ENCODE peak calls at places on chromosome X, in ten cellular contexts. One of them, this sample, is unnamed.

GRCh38 chrX:139851730-139852129 is 81.1 kb downstream of the ATP11C start:
- DNase-seq in Right ventricle myocardium superior: no peak
- DNase-seq in head of caudate nucleus: no peak
- DNase-seq in fibroblast of the aortic adventitia: peak
- DNase-seq in activated CD4-positive, alpha-beta T cell treated with anti-CD3 and anti-CD28 coated beads for 48 hours: no peak
- DNase-seq in D341Med: no peak
- DNase-seq in NCI-H1930: no peak
- DNase-seq in mammary epithelial cell: no peak
- DNase-seq in brain microvascular endothelial cell: peak
- DNase-seq in HEK293T: no peak
- DNase-seq in this sample: no peak

GRCh38 chrX:143633530-143634372 is 2.1 kb downstream of the SLITRK4 start:
- DNase-seq in head of caudate nucleus: no peak
- DNase-seq in brain microvascular endothelial cell: no peak
- DNase-seq in HEK293T: no peak
- DNase-seq in Right ventricle myocardium superior: no peak
- DNase-seq in NCI-H1930: peak
- DNase-seq in activated CD4-positive, alpha-beta T cell treated with anti-CD3 and anti-CD28 coated beads for 48 hours: no peak
- DNase-seq in D341Med: peak
- DNase-seq in mammary epithelial cell: no peak
- DNase-seq in fibroblast of the aortic adventitia: no peak
- DNase-seq in this sample: no peak

GRCh38 chrX:69243276-69243675 is 78.0 kb upstream of the PJA1 start:
- DNase-seq in head of caudate nucleus: no peak
- DNase-seq in mammary epithelial cell: no peak
- DNase-seq in NCI-H1930: no peak
- DNase-seq in fibroblast of the aortic adventitia: no peak
- DNase-seq in Right ventricle myocardium superior: no peak
- DNase-seq in activated CD4-positive, alpha-beta T cell treated with anti-CD3 and anti-CD28 coated beads for 48 hours: no peak
- DNase-seq in HEK293T: no peak
- DNase-seq in brain microvascular endothelial cell: no peak
- DNase-seq in D341Med: no peak
- DNase-seq in this sample: no peak

GRCh38 chrX:70998402-70999027 is 67.6 kb upstream of the SLC7A3 start:
- DNase-seq in activated CD4-positive, alpha-beta T cell treated with anti-CD3 and anti-CD28 coated beads for 48 hours: peak
- DNase-seq in head of caudate nucleus: peak
- DNase-seq in NCI-H1930: no peak
- DNase-seq in D341Med: no peak
- DNase-seq in Right ventricle myocardium superior: no peak
- DNase-seq in mammary epithelial cell: peak
- DNase-seq in fibroblast of the aortic adventitia: peak
- DNase-seq in HEK293T: no peak
- DNase-seq in brain microvascular endothelial cell: peak
- DNase-seq in this sample: peak

GRCh38 chrX:41050359-41050758 is 34.9 kb upstream of the USP9X start:
- DNase-seq in Right ventricle myocardium superior: no peak
- DNase-seq in mammary epithelial cell: no peak
- DNase-seq in fibroblast of the aortic adventitia: no peak
- DNase-seq in head of caudate nucleus: no peak
- DNase-seq in HEK293T: no peak
- DNase-seq in activated CD4-positive, alpha-beta T cell treated with anti-CD3 and anti-CD28 coated beads for 48 hours: no peak
- DNase-seq in D341Med: no peak
- DNase-seq in brain microvascular endothelial cell: no peak
- DNase-seq in NCI-H1930: no peak
- DNase-seq in this sample: no peak

GRCh38 chrX:68440940-68441339 is 7.6 kb upstream of the OPHN1 start:
- DNase-seq in mammary epithelial cell: peak
- DNase-seq in head of caudate nucleus: peak
- DNase-seq in NCI-H1930: no peak
- DNase-seq in activated CD4-positive, alpha-beta T cell treated with anti-CD3 and anti-CD28 coated beads for 48 hours: no peak
- DNase-seq in Right ventricle myocardium superior: peak
- DNase-seq in HEK293T: peak
- DNase-seq in D341Med: peak
- DNase-seq in fibroblast of the aortic adventitia: peak
- DNase-seq in brain microvascular endothelial cell: peak
- DNase-seq in this sample: no peak

GRCh38 chrX:84186603-84187358 is 1.2 kb downstream of the RPS6KA6 start:
- DNase-seq in mammary epithelial cell: peak
- DNase-seq in NCI-H1930: no peak
- DNase-seq in HEK293T: peak
- DNase-seq in brain microvascular endothelial cell: no peak
- DNase-seq in D341Med: no peak
- DNase-seq in head of caudate nucleus: no peak
- DNase-seq in activated CD4-positive, alpha-beta T cell treated with anti-CD3 and anti-CD28 coated beads for 48 hours: no peak
- DNase-seq in fibroblast of the aortic adventitia: no peak
- DNase-seq in Right ventricle myocardium superior: no peak
- DNase-seq in this sample: peak

GRCh38 chrX:10602646-10603045 is 17.7 kb downstream of the MID1 start:
- DNase-seq in Right ventricle myocardium superior: no peak
- DNase-seq in HEK293T: no peak
- DNase-seq in head of caudate nucleus: no peak
- DNase-seq in NCI-H1930: no peak
- DNase-seq in fibroblast of the aortic adventitia: no peak
- DNase-seq in mammary epithelial cell: no peak
- DNase-seq in activated CD4-positive, alpha-beta T cell treated with anti-CD3 and anti-CD28 coated beads for 48 hours: no peak
- DNase-seq in brain microvascular endothelial cell: no peak
- DNase-seq in D341Med: no peak
- DNase-seq in this sample: no peak

GRCh38 chrX:43969504-43970501 is 3.4 kb downstream of the NDP start:
- DNase-seq in NCI-H1930: no peak
- DNase-seq in HEK293T: no peak
- DNase-seq in Right ventricle myocardium superior: no peak
- DNase-seq in head of caudate nucleus: peak
- DNase-seq in fibroblast of the aortic adventitia: peak
- DNase-seq in activated CD4-positive, alpha-beta T cell treated with anti-CD3 and anti-CD28 coated beads for 48 hours: no peak
- DNase-seq in D341Med: no peak
- DNase-seq in mammary epithelial cell: no peak
- DNase-seq in brain microvascular endothelial cell: peak
- DNase-seq in this sample: peak

GRCh38 chrX:102950908-102951866 is 14.1 kb downstream of the RAB40AL start:
- DNase-seq in fibroblast of the aortic adventitia: peak
- DNase-seq in D341Med: peak
- DNase-seq in brain microvascular endothelial cell: peak
- DNase-seq in NCI-H1930: no peak
- DNase-seq in head of caudate nucleus: peak
- DNase-seq in HEK293T: peak
- DNase-seq in Right ventricle myocardium superior: peak
- DNase-seq in activated CD4-positive, alpha-beta T cell treated with anti-CD3 and anti-CD28 coated beads for 48 hours: peak
- DNase-seq in mammary epithelial cell: peak
- DNase-seq in this sample: peak

GRCh38 chrX:45775462-45775861 is 574.8 kb upstream of the DIPK2B start:
- DNase-seq in D341Med: no peak
- DNase-seq in HEK293T: no peak
- DNase-seq in activated CD4-positive, alpha-beta T cell treated with anti-CD3 and anti-CD28 coated beads for 48 hours: no peak
- DNase-seq in NCI-H1930: no peak
- DNase-seq in Right ventricle myocardium superior: no peak
- DNase-seq in mammary epithelial cell: peak
- DNase-seq in head of caudate nucleus: no peak
- DNase-seq in brain microvascular endothelial cell: no peak
- DNase-seq in fibroblast of the aortic adventitia: peak
- DNase-seq in this sample: peak

GRCh38 chrX:131827935-131828334 is 195.2 kb upstream of the STK26 start:
- DNase-seq in activated CD4-positive, alpha-beta T cell treated with anti-CD3 and anti-CD28 coated beads for 48 hours: peak
- DNase-seq in mammary epithelial cell: no peak
- DNase-seq in brain microvascular endothelial cell: peak
- DNase-seq in fibroblast of the aortic adventitia: peak
- DNase-seq in Right ventricle myocardium superior: no peak
- DNase-seq in HEK293T: no peak
- DNase-seq in D341Med: peak
- DNase-seq in NCI-H1930: no peak
- DNase-seq in head of caudate nucleus: peak
- DNase-seq in this sample: peak

GRCh38 chrX:40207626-40208025 is 109.9 kb upstream of the BCOR start:
- DNase-seq in head of caudate nucleus: no peak
- DNase-seq in mammary epithelial cell: peak
- DNase-seq in Right ventricle myocardium superior: no peak
- DNase-seq in activated CD4-positive, alpha-beta T cell treated with anti-CD3 and anti-CD28 coated beads for 48 hours: peak
- DNase-seq in D341Med: no peak
- DNase-seq in fibroblast of the aortic adventitia: peak
- DNase-seq in NCI-H1930: no peak
- DNase-seq in HEK293T: no peak
- DNase-seq in brain microvascular endothelial cell: peak
- DNase-seq in this sample: peak

GRCh38 chrX:136906921-136907510 is 26.5 kb upstream of the RBMX start:
- DNase-seq in D341Med: no peak
- DNase-seq in HEK293T: no peak
- DNase-seq in head of caudate nucleus: no peak
- DNase-seq in fibroblast of the aortic adventitia: no peak
- DNase-seq in activated CD4-positive, alpha-beta T cell treated with anti-CD3 and anti-CD28 coated beads for 48 hours: no peak
- DNase-seq in Right ventricle myocardium superior: no peak
- DNase-seq in NCI-H1930: no peak
- DNase-seq in brain microvascular endothelial cell: no peak
- DNase-seq in mammary epithelial cell: no peak
- DNase-seq in this sample: no peak

GRCh38 chrX:153766098-153766817 is 2.2 kb downstream of the PLXNB3 start:
- DNase-seq in D341Med: peak
- DNase-seq in HEK293T: no peak
- DNase-seq in Right ventricle myocardium superior: peak
- DNase-seq in fibroblast of the aortic adventitia: peak
- DNase-seq in activated CD4-positive, alpha-beta T cell treated with anti-CD3 and anti-CD28 coated beads for 48 hours: peak
- DNase-seq in NCI-H1930: no peak
- DNase-seq in mammary epithelial cell: peak
- DNase-seq in brain microvascular endothelial cell: peak
- DNase-seq in head of caudate nucleus: peak
- DNase-seq in this sample: peak

GRCh38 chrX:69321006-69321655 is 155.9 kb upstream of the PJA1 start:
- DNase-seq in HEK293T: peak
- DNase-seq in activated CD4-positive, alpha-beta T cell treated with anti-CD3 and anti-CD28 coated beads for 48 hours: no peak
- DNase-seq in D341Med: no peak
- DNase-seq in head of caudate nucleus: no peak
- DNase-seq in fibroblast of the aortic adventitia: no peak
- DNase-seq in Right ventricle myocardium superior: no peak
- DNase-seq in brain microvascular endothelial cell: no peak
- DNase-seq in NCI-H1930: no peak
- DNase-seq in mammary epithelial cell: no peak
- DNase-seq in this sample: no peak

GRCh38 chrX:53637479-53637878 is 49.0 kb downstream of the HUWE1 start:
- DNase-seq in NCI-H1930: no peak
- DNase-seq in Right ventricle myocardium superior: no peak
- DNase-seq in HEK293T: no peak
- DNase-seq in fibroblast of the aortic adventitia: no peak
- DNase-seq in mammary epithelial cell: no peak
- DNase-seq in brain microvascular endothelial cell: no peak
- DNase-seq in D341Med: no peak
- DNase-seq in head of caudate nucleus: no peak
- DNase-seq in activated CD4-positive, alpha-beta T cell treated with anti-CD3 and anti-CD28 coated beads for 48 hours: no peak
- DNase-seq in this sample: no peak

GRCh38 chrX:152912121-152912520 is 14.3 kb downstream of the ZNF185 start:
- DNase-seq in brain microvascular endothelial cell: no peak
- DNase-seq in head of caudate nucleus: no peak
- DNase-seq in D341Med: no peak
- DNase-seq in Right ventricle myocardium superior: no peak
- DNase-seq in activated CD4-positive, alpha-beta T cell treated with anti-CD3 and anti-CD28 coated beads for 48 hours: peak
- DNase-seq in mammary epithelial cell: no peak
- DNase-seq in HEK293T: peak
- DNase-seq in fibroblast of the aortic adventitia: no peak
- DNase-seq in NCI-H1930: no peak
- DNase-seq in this sample: no peak

GRCh38 chrX:151386838-151387459 is 10.1 kb upstream of the VMA21 start:
- DNase-seq in activated CD4-positive, alpha-beta T cell treated with anti-CD3 and anti-CD28 coated beads for 48 hours: no peak
- DNase-seq in HEK293T: no peak
- DNase-seq in mammary epithelial cell: no peak
- DNase-seq in head of caudate nucleus: no peak
- DNase-seq in fibroblast of the aortic adventitia: no peak
- DNase-seq in brain microvascular endothelial cell: no peak
- DNase-seq in D341Med: no peak
- DNase-seq in Right ventricle myocardium superior: no peak
- DNase-seq in NCI-H1930: no peak
- DNase-seq in this sample: no peak

GRCh38 chrX:39755152-39756032 is 342.4 kb downstream of the BCOR start:
- DNase-seq in activated CD4-positive, alpha-beta T cell treated with anti-CD3 and anti-CD28 coated beads for 48 hours: no peak
- DNase-seq in fibroblast of the aortic adventitia: peak
- DNase-seq in mammary epithelial cell: peak
- DNase-seq in NCI-H1930: no peak
- DNase-seq in D341Med: no peak
- DNase-seq in head of caudate nucleus: peak
- DNase-seq in Right ventricle myocardium superior: peak
- DNase-seq in brain microvascular endothelial cell: peak
- DNase-seq in HEK293T: peak
- DNase-seq in this sample: peak

GRCh38 chrX:149540133-149540620 is 635 bp upstream of the EOLA1 start:
- DNase-seq in brain microvascular endothelial cell: peak
- DNase-seq in head of caudate nucleus: peak
- DNase-seq in mammary epithelial cell: peak
- DNase-seq in NCI-H1930: peak
- DNase-seq in D341Med: peak
- DNase-seq in activated CD4-positive, alpha-beta T cell treated with anti-CD3 and anti-CD28 coated beads for 48 hours: peak
- DNase-seq in Right ventricle myocardium superior: peak
- DNase-seq in HEK293T: peak
- DNase-seq in fibroblast of the aortic adventitia: peak
- DNase-seq in this sample: peak

GRCh38 chrX:101206471-101206870 is 13.1 kb upstream of the DRP2 start:
- DNase-seq in fibroblast of the aortic adventitia: peak
- DNase-seq in Right ventricle myocardium superior: no peak
- DNase-seq in D341Med: peak
- DNase-seq in mammary epithelial cell: peak
- DNase-seq in activated CD4-positive, alpha-beta T cell treated with anti-CD3 and anti-CD28 coated beads for 48 hours: no peak
- DNase-seq in brain microvascular endothelial cell: peak
- DNase-seq in NCI-H1930: no peak
- DNase-seq in HEK293T: peak
- DNase-seq in head of caudate nucleus: no peak
- DNase-seq in this sample: peak

GRCh38 chrX:4173743-4174142 is 460.3 kb upstream of the PRKX start:
- DNase-seq in Right ventricle myocardium superior: no peak
- DNase-seq in D341Med: no peak
- DNase-seq in activated CD4-positive, alpha-beta T cell treated with anti-CD3 and anti-CD28 coated beads for 48 hours: no peak
- DNase-seq in head of caudate nucleus: no peak
- DNase-seq in fibroblast of the aortic adventitia: no peak
- DNase-seq in HEK293T: no peak
- DNase-seq in brain microvascular endothelial cell: no peak
- DNase-seq in mammary epithelial cell: no peak
- DNase-seq in NCI-H1930: no peak
- DNase-seq in this sample: no peak

GRCh38 chrX:104112326-104112951 is at the start of gene ZCCHC18:
- DNase-seq in mammary epithelial cell: peak
- DNase-seq in Right ventricle myocardium superior: peak
- DNase-seq in D341Med: peak
- DNase-seq in HEK293T: peak
- DNase-seq in brain microvascular endothelial cell: peak
- DNase-seq in activated CD4-positive, alpha-beta T cell treated with anti-CD3 and anti-CD28 coated beads for 48 hours: peak
- DNase-seq in head of caudate nucleus: peak
- DNase-seq in fibroblast of the aortic adventitia: peak
- DNase-seq in NCI-H1930: peak
- DNase-seq in this sample: peak

GRCh38 chrX:107629533-107629909 is 1.2 kb downstream of the PRPS1 start:
- DNase-seq in Right ventricle myocardium superior: no peak
- DNase-seq in NCI-H1930: no peak
- DNase-seq in head of caudate nucleus: peak
- DNase-seq in HEK293T: peak
- DNase-seq in D341Med: peak
- DNase-seq in activated CD4-positive, alpha-beta T cell treated with anti-CD3 and anti-CD28 coated beads for 48 hours: no peak
- DNase-seq in fibroblast of the aortic adventitia: peak
- DNase-seq in mammary epithelial cell: peak
- DNase-seq in brain microvascular endothelial cell: peak
- DNase-seq in this sample: peak

GRCh38 chrX:110418220-110418856 is 59.7 kb downstream of the RTL9 start:
- DNase-seq in brain microvascular endothelial cell: peak
- DNase-seq in HEK293T: peak
- DNase-seq in mammary epithelial cell: no peak
- DNase-seq in fibroblast of the aortic adventitia: peak
- DNase-seq in D341Med: peak
- DNase-seq in head of caudate nucleus: peak
- DNase-seq in NCI-H1930: no peak
- DNase-seq in activated CD4-positive, alpha-beta T cell treated with anti-CD3 and anti-CD28 coated beads for 48 hours: no peak
- DNase-seq in Right ventricle myocardium superior: no peak
- DNase-seq in this sample: no peak

GRCh38 chrX:48021026-48021900 is 14.5 kb downstream of the SPACA5 start:
- DNase-seq in Right ventricle myocardium superior: peak
- DNase-seq in fibroblast of the aortic adventitia: peak
- DNase-seq in HEK293T: peak
- DNase-seq in NCI-H1930: peak
- DNase-seq in activated CD4-positive, alpha-beta T cell treated with anti-CD3 and anti-CD28 coated beads for 48 hours: peak
- DNase-seq in D341Med: peak
- DNase-seq in mammary epithelial cell: peak
- DNase-seq in brain microvascular endothelial cell: peak
- DNase-seq in head of caudate nucleus: peak
- DNase-seq in this sample: peak

GRCh38 chrX:17374619-17375360 is at the start of gene NHS:
- DNase-seq in mammary epithelial cell: peak
- DNase-seq in head of caudate nucleus: peak
- DNase-seq in activated CD4-positive, alpha-beta T cell treated with anti-CD3 and anti-CD28 coated beads for 48 hours: peak
- DNase-seq in brain microvascular endothelial cell: peak
- DNase-seq in D341Med: peak
- DNase-seq in Right ventricle myocardium superior: peak
- DNase-seq in NCI-H1930: peak
- DNase-seq in fibroblast of the aortic adventitia: peak
- DNase-seq in HEK293T: peak
- DNase-seq in this sample: peak

This sample was measured in SW480.